ENCODE peak calls at places on chromosomes 1 and 21, in six cellular contexts. X is ovary; I is cardiac fibroblast; C is naive thymus-derived CD8-positive, alpha-beta T cell; J is brain microvascular endothelial cell; K is fibroblast of pulmonary artery. Z is an unnamed sample.

GRCh38 chr1:218874313-218874712 is 299.4 kb upstream of the LYPLAL1 start:
- DNase-seq in X (no peak), I (peak; percentile 93), C (no peak), J (peak; percentile 92), K (peak; percentile 98), Z (peak; percentile 7)

GRCh38 chr1:90155721-90156487 is 161.0 kb downstream of the ZNF326 start:
- DNase-seq in X (no peak), I (no peak), C (no peak), J (no peak), K (no peak), Z (no peak)

GRCh38 chr1:20601123-20601825 is 12.4 kb downstream of the CDA start:
- DNase-seq in X (no peak), I (no peak), C (no peak), J (peak; percentile 70), K (no peak), Z (no peak)

GRCh38 chr21:40575983-40576382 is 271.0 kb downstream of the DSCAM start:
- DNase-seq in X (no peak), I (no peak), C (no peak), J (no peak), K (no peak), Z (no peak)

GRCh38 chr1:24910751-24911650 is 19.1 kb downstream of the RUNX3 start:
- DNase-seq in X (no peak), I (no peak), C (peak; percentile 89), J (peak; percentile 79), K (no peak), Z (no peak)

GRCh38 chr21:37757631-37758376 is 158.5 kb downstream of the KCNJ6 start:
- DNase-seq in X (no peak), I (no peak), C (no peak), J (no peak), K (no peak), Z (no peak)

GRCh38 chr1:232462200-232462599 is 167.7 kb downstream of the SIPA1L2 start:
- DNase-seq in X (no peak), I (no peak), C (no peak), J (peak; percentile 31), K (no peak), Z (no peak)

GRCh38 chr1:209172286-209172685 is 411.2 kb upstream of the CAMK1G start:
- DNase-seq in X (no peak), I (no peak), C (no peak), J (no peak), K (no peak), Z (no peak)

GRCh38 chr21:44262338-44263048 is 796 bp upstream of the DNMT3L start:
- DNase-seq in X (no peak), I (no peak), C (no peak), J (no peak), K (no peak), Z (no peak)

GRCh38 chr1:166902279-166902678 is 26.2 kb upstream of the TADA1 start:
- DNase-seq in X (no peak), I (no peak), C (no peak), J (peak; percentile 41), K (peak; percentile 22), Z (peak; percentile 29)

GRCh38 chr21:41956926-41957729 is 3.3 kb upstream of the C2CD2 start:
- DNase-seq in X (peak; percentile 81), I (peak; percentile 61), C (no peak), J (peak; percentile 69), K (peak; percentile 68), Z (peak; percentile 44)

GRCh38 chr1:156608981-156609380 is 7.7 kb upstream of the GPATCH4 start:
- DNase-seq in X (no peak), I (no peak), C (peak; percentile 60), J (no peak), K (no peak), Z (no peak)

GRCh38 chr1:70979879-70980278 is 67.7 kb downstream of the PTGER3 start:
- DNase-seq in X (no peak), I (no peak), C (no peak), J (no peak), K (no peak), Z (no peak)

GRCh38 chr1:233327938-233328660 is 575 bp downstream of the MAP3K21 start:
- DNase-seq in X (no peak), I (no peak), C (peak; percentile 16), J (no peak), K (no peak), Z (no peak)

GRCh38 chr1:156935719-156936118 is 15.3 kb downstream of the LRRC71 start:
- DNase-seq in X (no peak), I (no peak), C (no peak), J (no peak), K (no peak), Z (no peak)

GRCh38 chr1:156310962-156311361 is 11.9 kb upstream of the VHLL start:
- DNase-seq in X (no peak), I (peak; percentile 79), C (no peak), J (no peak), K (peak; percentile 68), Z (no peak)

GRCh38 chr1:23343246-23344110 is 606 bp downstream of the HNRNPR start:
- DNase-seq in X (no peak), I (peak; percentile 46), C (no peak), J (peak; percentile 73), K (peak; percentile 61), Z (no peak)

GRCh38 chr1:9852410-9853301 is 28.9 kb upstream of the CLSTN1 start:
- DNase-seq in X (no peak), I (peak; percentile 84), C (no peak), J (peak; percentile 54), K (peak; percentile 90), Z (no peak)

GRCh38 chr1:230328342-230329015 is 97.7 kb downstream of the PGBD5 start:
- DNase-seq in X (no peak), I (no peak), C (no peak), J (no peak), K (no peak), Z (no peak)

GRCh38 chr1:186842547-186842946 is 13.8 kb downstream of the PLA2G4A start:
- DNase-seq in X (no peak), I (peak; percentile 17), C (no peak), J (no peak), K (no peak), Z (no peak)

GRCh38 chr1:66353207-66353606 is 180.7 kb upstream of the SGIP1 start:
- DNase-seq in X (no peak), I (peak; percentile 26), C (no peak), J (no peak), K (no peak), Z (no peak)

GRCh38 chr1:153288634-153289275 is 24.0 kb downstream of the PGLYRP3 start:
- DNase-seq in X (no peak), I (no peak), C (no peak), J (no peak), K (no peak), Z (no peak)

GRCh38 chr1:7755448-7755847 is 15.6 kb upstream of the VAMP3 start:
- DNase-seq in X (no peak), I (peak; percentile 19), C (no peak), J (peak; percentile 13), K (peak; percentile 23), Z (no peak)

GRCh38 chr1:12541274-12542137 is 76.5 kb downstream of the DHRS3 start:
- DNase-seq in X (peak; percentile 90), I (peak; percentile 76), C (no peak), J (peak; percentile 98), K (peak; percentile 66), Z (no peak)

GRCh38 chr1:15429701-15430149 is 8.5 kb upstream of the CTRC start:
- DNase-seq in X (no peak), I (no peak), C (no peak), J (peak; percentile 62), K (peak; percentile 49), Z (no peak)

GRCh38 chr1:169941982-169942830 is 48.5 kb upstream of the SCYL3 start:
- DNase-seq in X (no peak), I (peak; percentile 19), C (no peak), J (no peak), K (peak; percentile 21), Z (no peak)

GRCh38 chr1:9721606-9722377 is 70.3 kb downstream of the PIK3CD start:
- DNase-seq in X (no peak), I (peak; percentile 26), C (peak; percentile 85), J (peak; percentile 20), K (peak; percentile 32), Z (no peak)

GRCh38 chr1:32269744-32270143 is 18.7 kb downstream of the LCK start:
- DNase-seq in X (no peak), I (no peak), C (no peak), J (no peak), K (no peak), Z (no peak)

GRCh38 chr1:185654199-185654951 is 79.8 kb upstream of the HMCN1 start:
- DNase-seq in X (no peak), I (peak; percentile 80), C (no peak), J (peak; percentile 70), K (peak; percentile 79), Z (no peak)

GRCh38 chr1:224435318-224435763 is 744 bp upstream of the WDR26 start:
- DNase-seq in X (no peak), I (peak; percentile 68), C (no peak), J (peak; percentile 43), K (peak; percentile 64), Z (no peak)

GRCh38 chr21:27519357-27519756 is 552.5 kb upstream of the ADAMTS5 start:
- DNase-seq in X (no peak), I (peak; percentile 61), C (no peak), J (peak; percentile 80), K (peak; percentile 72), Z (no peak)

GRCh38 chr21:44524412-44525371 is 15.3 kb downstream of the KRTAP10-1 start:
- DNase-seq in X (no peak), I (no peak), C (no peak), J (no peak), K (no peak), Z (no peak)

GRCh38 chr1:105172803-105173202 is 1423.1 kb downstream of the AMY1C start:
- DNase-seq in X (no peak), I (no peak), C (no peak), J (no peak), K (no peak), Z (no peak)

GRCh38 chr1:226995064-226995965 is 55.2 kb downstream of the COQ8A start:
- DNase-seq in X (no peak), I (no peak), C (no peak), J (no peak), K (no peak), Z (no peak)

GRCh38 chr1:200437556-200438203 is 27.8 kb upstream of the ZNF281 start:
- DNase-seq in X (no peak), I (no peak), C (no peak), J (no peak), K (no peak), Z (no peak)